ENCODE peak calls at places on chromosomes 16 and 17, in four cellular contexts. C is heart left ventricle, O is cardiac muscle cell, P is nucleus accumbens. N is an unnamed sample.

GRCh38 chr17:4940625-4941021 is 555 bp downstream of the RNF167 start:
- DNase-seq in O (no peak), C (no peak), P (no peak), N (no peak)

GRCh38 chr16:67897231-67897630 is 4.2 kb downstream of the PSKH1 start:
- DNase-seq in O (peak), C (no peak), P (no peak), N (no peak)

GRCh38 chr17:58658804-58659713 is 32.8 kb downstream of the TEX14 start:
- DNase-seq in P (peak), C (no peak), O (peak), N (peak)

GRCh38 chr17:81508639-81509047 is 4.0 kb downstream of the ACTG1 start:
- DNase-seq in P (no peak), O (peak), C (no peak), N (peak)

GRCh38 chr16:50534556-50534955 is 13.6 kb upstream of the NKD1 start:
- DNase-seq in O (no peak), P (no peak), C (no peak), N (no peak)

GRCh38 chr17:35083071-35083470 is 19.6 kb upstream of the RFFL start:
- DNase-seq in P (no peak), C (no peak), O (no peak), N (no peak)

GRCh38 chr16:11495066-11495407 is 91.7 kb downstream of the LITAF start:
- DNase-seq in P (no peak), C (no peak), O (no peak), N (no peak)

GRCh38 chr16:73013974-73014373 is 34.0 kb downstream of the ZFHX3 start:
- DNase-seq in P (no peak), C (no peak), O (no peak), N (no peak)

GRCh38 chr17:2083613-2084128 is 28.8 kb downstream of the HIC1 start:
- DNase-seq in O (no peak), C (no peak), P (no peak), N (no peak)

GRCh38 chr17:20121359-20122235 is 112.4 kb downstream of the SPECC1 start:
- DNase-seq in O (peak), C (no peak), P (no peak), N (peak)

GRCh38 chr16:85231959-85232358 is 119.7 kb upstream of the CIBAR2 start:
- DNase-seq in C (no peak), P (no peak), O (peak), N (no peak)

GRCh38 chr17:48577946-48578615 is at the start of gene HOXB4:
- DNase-seq in C (peak), O (no peak), P (no peak), N (peak)

GRCh38 chr16:19274178-19274797 is 11.2 kb upstream of the CLEC19A start:
- DNase-seq in C (no peak), P (no peak), O (no peak), N (no peak)

GRCh38 chr17:40548982-40549680 is 16.1 kb downstream of the CCR7 start:
- DNase-seq in P (no peak), O (peak), C (no peak), N (peak)

GRCh38 chr17:80375186-80375585 is 39.8 kb upstream of the ENDOV start:
- DNase-seq in P (no peak), O (no peak), C (no peak), N (no peak)

GRCh38 chr16:2520784-2521577 is 810 bp downstream of the AMDHD2 start:
- DNase-seq in O (no peak), P (no peak), C (peak), N (no peak)

GRCh38 chr17:8975091-8975707 is 9.7 kb upstream of the PIK3R5 start:
- DNase-seq in O (no peak), P (no peak), C (no peak), N (no peak)

N was measured in RPMI7951.